ENCODE peak calls at places on chromosome 14, in four cellular contexts. K is uterus, L is right lobe of liver, D is colonic mucosa. X is an unnamed sample.

GRCh38 chr14:67746927-67747326 is 45.2 kb downstream of the RDH12 start:
- DNase-seq in K (no peak), L (no peak), D (no peak), X (peak; percentile 25)

GRCh38 chr14:75216427-75217006 is 40.1 kb upstream of the TMED10 start:
- DNase-seq in K (no peak), L (peak; percentile 61), D (no peak), X (no peak)

GRCh38 chr14:48944802-48945201 is 641.4 kb downstream of the RPS29 start:
- DNase-seq in K (no peak), L (no peak), D (no peak), X (no peak)

GRCh38 chr14:104131968-104132732 is 6.2 kb upstream of the KIF26A start:
- DNase-seq in K (no peak), L (peak; percentile 35), D (no peak), X (no peak)

GRCh38 chr14:31567651-31568050 is 6.4 kb downstream of the NUBPL start:
- DNase-seq in K (no peak), L (no peak), D (no peak), X (no peak)

GRCh38 chr14:105030836-105031396 is 10.0 kb upstream of the CDCA4 start:
- DNase-seq in K (no peak), L (peak; percentile 4), D (no peak), X (no peak)

GRCh38 chr14:106606936-106607335 is 1080.6 kb downstream of the TMEM121 start:
- DNase-seq in K (no peak), L (no peak), D (no peak), X (no peak)

GRCh38 chr14:76232782-76233181 is 81.1 kb downstream of the GPATCH2L start:
- DNase-seq in K (no peak), L (no peak), D (no peak), X (no peak)

GRCh38 chr14:32805979-32806378 is 132.7 kb upstream of the NPAS3 start:
- DNase-seq in K (no peak), L (no peak), D (no peak), X (no peak)
- H3K27ac ChIP-seq in K (no peak overlapping the region), L (no peak overlapping the region), D (no peak overlapping the region), X (no peak overlapping the region)

GRCh38 chr14:96863327-96863985 is 66.3 kb downstream of the VRK1 start:
- DNase-seq in K (no peak), L (no peak), D (no peak), X (peak; percentile 11)
- H3K27ac ChIP-seq in K (no peak overlapping the region), L (peak overlapping the region; percentile 9), D (no peak overlapping the region), X (no peak overlapping the region)

GRCh38 chr14:49969961-49970360 is 77.1 kb downstream of the ARF6 start:
- DNase-seq in K (no peak), L (no peak), D (no peak), X (no peak)

GRCh38 chr14:49966304-49966809 is 73.5 kb downstream of the ARF6 start:
- DNase-seq in K (no peak), L (peak; percentile 62), D (peak; percentile 80), X (no peak)

GRCh38 chr14:49970474-49971147 is 77.7 kb downstream of the ARF6 start:
- DNase-seq in K (no peak), L (no peak), D (peak; percentile 57), X (no peak)

GRCh38 chr14:49971156-49972141 is 78.6 kb downstream of the ARF6 start:
- DNase-seq in K (no peak), L (no peak), D (peak; percentile 65), X (no peak)

DNA sequence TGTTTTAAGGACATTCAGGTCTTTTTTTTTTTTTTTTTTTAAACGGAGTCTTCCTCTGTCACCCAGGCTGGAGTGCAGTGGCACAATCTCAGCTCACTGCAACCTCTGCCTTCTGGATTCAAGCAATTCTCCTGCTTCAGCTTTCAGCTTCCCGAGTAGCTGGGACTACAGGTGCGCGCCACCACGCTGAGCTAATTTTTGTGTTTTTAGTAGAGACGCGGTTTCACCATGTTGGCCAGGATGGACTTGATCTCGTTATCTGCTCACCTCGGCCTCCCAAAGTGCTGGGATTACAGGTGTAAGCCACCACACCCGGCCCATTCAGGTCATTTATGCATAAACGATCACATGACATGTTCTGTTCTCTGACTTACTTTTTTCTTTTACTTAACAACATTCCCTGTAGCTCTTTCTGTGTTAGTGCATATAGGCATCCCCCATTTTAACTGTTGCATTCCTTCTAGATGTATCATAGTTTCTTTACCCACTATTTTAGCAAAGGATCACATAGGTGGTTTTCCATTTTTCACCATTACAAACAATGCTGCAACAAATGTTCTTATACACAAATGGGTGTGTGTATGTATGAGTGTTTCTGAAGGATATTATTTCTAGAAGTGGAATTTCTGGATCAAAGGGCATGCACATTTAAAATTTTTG is 74.2 kb downstream of the ARF6 start:
- DNase-seq in K (no peak), L (no peak), D (no peak), X (no peak)
- H3K27ac ChIP-seq in K (no peak overlapping the region), L (peak overlapping the region; percentile 77), D (peak overlapping the region; percentile 82), X (no peak overlapping the region)

GRCh38 chr14:34971381-34971780 is 11.4 kb upstream of the SRP54 start:
- DNase-seq in K (no peak), L (no peak), D (no peak), X (no peak)
- H3K27ac ChIP-seq in K (no peak overlapping the region), L (no peak overlapping the region), D (no peak overlapping the region), X (no peak overlapping the region)

GRCh38 chr14:93909429-93910128 is 17.6 kb upstream of the FAM181A start:
- DNase-seq in K (no peak), L (no peak), D (no peak), X (no peak)
- H3K27ac ChIP-seq in K (no peak overlapping the region), L (no peak overlapping the region), D (no peak overlapping the region), X (no peak overlapping the region)

X was measured in caudate nucleus.